ENCODE peak calls at places on chromosomes 13 and 19, in five cellular contexts. K, S, X, G and I are unnamed samples.

GRCh38 chr19:18135712-18136584 is 17.0 kb upstream of the PIK3R2 start:
- DNase-seq in K (no peak), X (no peak), G (no peak), S (no peak), I (no peak)

GRCh38 chr13:112680741-112681360 is 9.0 kb upstream of the ATP11A start:
- DNase-seq in X (peak), K (no peak), S (no peak), G (no peak), I (no peak)

GRCh38 chr19:2461751-2462634 is 5.2 kb upstream of the LMNB2 start:
- DNase-seq in K (no peak), X (peak), S (no peak), G (no peak), I (peak)

GRCh38 chr13:75372517-75372916 is 109.5 kb downstream of the TBC1D4 start:
- DNase-seq in S (no peak), X (no peak), G (no peak), K (no peak), I (no peak)

GRCh38 chr19:23321953-23322549 is 71.9 kb upstream of the ZNF724 start:
- DNase-seq in G (no peak), S (no peak), X (no peak), K (no peak), I (no peak)

GRCh38 chr13:39317284-39317683 is 279.0 kb downstream of the NHLRC3 start:
- DNase-seq in K (no peak), X (no peak), S (peak), G (no peak), I (peak)

GRCh38 chr13:44768775-44769578 is 192.8 kb upstream of the TSC22D1 start:
- DNase-seq in K (no peak), G (no peak), S (no peak), X (no peak), I (no peak)

GRCh38 chr13:38707433-38707832 is 20.6 kb downstream of the FREM2 start:
- DNase-seq in G (no peak), S (no peak), X (no peak), K (no peak), I (no peak)

GRCh38 chr19:7652061-7652641 is 15.2 kb downstream of the STXBP2 start:
- DNase-seq in X (peak), G (peak), S (peak), K (peak), I (peak)

GRCh38 chr19:53927745-53928144 is 18.7 kb downstream of the CACNG7 start:
- DNase-seq in K (no peak), S (peak), G (no peak), X (no peak), I (no peak)

GRCh38 chr19:5698635-5699422 is 8.7 kb downstream of the RPL36 start:
- DNase-seq in G (no peak), S (no peak), X (no peak), K (no peak), I (no peak)

GRCh38 chr13:39336207-39336606 is 266.8 kb downstream of the LHFPL6 start:
- DNase-seq in X (no peak), S (no peak), K (no peak), G (no peak), I (no peak)

GRCh38 chr13:73428137-73428536 is 369.3 kb downstream of the KLF5 start:
- DNase-seq in X (no peak), K (no peak), S (peak), G (no peak), I (no peak)

GRCh38 chr19:49597703-49597974 is 6.7 kb downstream of the PRR12 start:
- DNase-seq in X (no peak), S (no peak), G (no peak), K (no peak), I (no peak)
- H3K4me3 ChIP-seq in X (no peak), S (no peak), G (no peak), K (no peak), I (no peak)

DNA sequence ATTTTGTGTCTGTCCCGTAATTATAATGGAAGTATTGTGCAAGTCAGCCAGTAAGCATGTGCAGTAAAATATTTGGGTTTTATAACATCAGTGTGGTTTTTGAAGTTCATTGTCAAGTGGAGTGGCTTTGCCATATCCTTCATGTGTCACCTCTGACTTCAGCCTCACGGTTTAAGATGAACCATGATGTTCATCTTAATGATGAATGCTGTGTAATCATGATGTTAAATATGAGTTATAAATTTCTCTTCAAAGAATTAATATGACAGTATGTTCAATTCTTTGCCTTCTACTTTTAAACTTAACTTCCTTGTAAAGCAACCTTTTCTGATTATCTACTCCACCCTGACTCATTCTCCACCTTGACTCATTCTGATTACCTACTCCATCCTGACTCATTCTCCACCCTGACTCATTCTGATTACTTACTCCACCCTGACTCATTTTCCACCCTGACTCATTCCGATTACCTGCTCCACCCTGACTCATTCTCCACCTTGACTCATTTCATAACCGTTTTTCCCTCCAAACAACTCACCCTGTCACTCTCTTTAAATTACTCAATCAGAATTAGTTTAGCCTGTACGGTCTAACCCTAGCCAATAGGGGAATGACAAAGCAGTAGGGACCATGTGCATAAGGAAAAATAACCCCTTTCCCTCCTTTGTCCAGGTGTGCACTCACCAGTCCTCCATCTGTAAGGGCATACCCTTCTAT is 50.3 kb upstream of the ANKRD10 start:
- DNase-seq in G (no peak), X (no peak), S (no peak), K (no peak), I (no peak)
- H3K27ac ChIP-seq in G (no peak), X (no peak), S (peak), K (peak), I (no peak)

GRCh38 chr13:25046985-25047660 is 48.8 kb upstream of the PABPC3 start:
- DNase-seq in X (no peak), K (no peak), G (peak), S (peak), I (peak)
- H3K4me3 ChIP-seq in X (no peak), K (peak), G (peak), S (peak), I (no peak)

DNA sequence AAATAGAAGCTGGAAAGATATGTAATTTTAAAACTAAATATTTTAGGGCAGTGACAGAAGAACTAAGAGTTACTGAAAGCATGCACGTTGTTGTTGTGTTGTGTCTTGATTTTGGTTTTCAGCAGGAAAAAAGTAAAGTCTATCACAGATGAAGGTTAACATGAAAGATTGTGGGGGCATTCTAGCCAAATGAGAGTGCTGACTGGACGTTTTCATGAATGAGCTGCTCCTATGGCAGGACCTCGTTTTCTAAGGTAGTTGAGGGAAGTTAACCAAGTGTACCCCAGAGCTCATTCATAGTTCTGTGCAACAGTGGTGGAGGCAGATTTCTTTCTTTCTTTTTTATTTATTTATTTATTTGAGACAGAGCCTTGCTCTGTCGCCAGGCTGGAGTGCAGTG is 194.6 kb upstream of the IRS2 start:
- DNase-seq in G (no peak), X (no peak), K (no peak), S (no peak), I (no peak)
- H3K27ac ChIP-seq in G (no peak), X (no peak), K (no peak), S (no peak), I (no peak)

DNA sequence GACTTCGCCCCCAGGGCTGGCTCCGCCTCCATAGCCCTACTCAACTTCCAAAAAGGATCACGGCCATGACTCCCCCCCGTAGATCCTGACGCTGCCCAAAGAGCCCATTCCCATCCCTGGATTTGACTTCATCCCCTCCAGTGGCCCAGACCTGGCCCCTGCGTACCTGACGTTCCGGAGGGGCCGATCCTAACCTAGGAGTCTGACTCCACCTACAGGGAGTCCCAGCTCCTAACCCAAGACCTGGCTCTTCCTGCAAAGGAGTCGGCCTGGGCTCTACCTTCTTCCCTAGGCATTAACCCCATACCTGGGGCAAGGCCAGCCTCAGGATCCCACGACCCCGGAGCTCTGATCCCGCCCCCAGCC is 10.8 kb downstream of the STAP2 start:
- DNase-seq in X (no peak), G (no peak), K (no peak), S (no peak), I (no peak)
- H3K4me3 ChIP-seq in X (no peak), G (peak), K (peak), S (peak), I (peak)

DNA sequence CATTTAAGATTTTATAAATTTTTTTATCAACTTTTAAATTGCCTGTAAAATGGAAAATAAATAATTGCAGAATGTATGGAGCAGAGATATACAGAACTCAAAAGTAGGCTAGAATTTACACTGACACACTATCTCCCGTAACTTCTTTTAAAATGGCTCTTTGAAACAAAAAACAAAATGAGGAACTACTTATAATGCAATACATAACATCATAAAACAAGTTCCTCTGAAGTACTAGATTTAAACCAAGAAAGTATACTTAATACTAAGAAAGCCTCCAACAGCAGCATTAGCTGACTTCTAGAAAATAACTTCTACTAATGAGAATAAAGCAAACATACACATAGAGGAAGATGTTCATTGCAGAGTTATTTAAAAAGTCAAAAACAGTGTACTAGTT is 17.0 kb downstream of the RBM26 start:
- DNase-seq in S (no peak), K (no peak), G (no peak), X (no peak), I (no peak)
- H3K27ac ChIP-seq in S (no peak), K (no peak), G (no peak), X (no peak), I (no peak)

GRCh38 chr13:108212901-108213300 is 2.4 kb downstream of the LIG4 start:
- DNase-seq in K (no peak), G (no peak), S (no peak), X (no peak), I (no peak)

GRCh38 chr13:108213946-108214345 is 1.4 kb downstream of the LIG4 start:
- DNase-seq in X (no peak), K (no peak), S (no peak), G (no peak), I (no peak)

GRCh38 chr13:108218044-108218974 is at the start of gene ABHD13:
- DNase-seq in K (peak), G (peak), S (peak), X (peak), I (peak)

GRCh38 chr13:108215428-108215827 is at the start of gene LIG4:
- DNase-seq in K (peak), S (peak), G (peak), X (peak), I (peak)

GRCh38 chr13:108214511-108215383 is 589 bp downstream of the LIG4 start:
- DNase-seq in G (no peak), K (peak), X (peak), S (no peak), I (peak)
- H3K4me3 ChIP-seq in G (peak), K (peak), X (peak), S (peak), I (peak)

DNA sequence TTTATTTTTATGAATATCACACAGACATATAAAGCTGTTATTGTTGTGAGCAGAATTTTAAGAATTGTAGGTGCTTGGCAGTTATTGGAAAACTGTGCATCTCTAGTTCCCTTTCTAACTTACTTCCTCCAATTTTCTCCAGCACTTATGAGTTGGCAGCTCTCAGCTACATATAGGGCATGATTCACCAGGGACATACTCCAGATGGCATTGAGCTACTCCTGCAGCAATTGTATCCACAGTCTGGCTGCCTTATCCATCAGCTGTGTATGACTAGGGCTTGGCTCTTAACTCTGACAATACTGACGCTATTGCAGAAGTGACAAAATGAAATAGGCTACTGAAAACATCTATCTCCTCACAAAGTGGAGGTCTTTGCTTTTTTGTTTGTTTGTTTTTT is 276.7 kb downstream of the POU4F1 start:
- DNase-seq in K (no peak), S (no peak), X (no peak), G (no peak), I (no peak)
- H3K27ac ChIP-seq in K (no peak), S (no peak), X (no peak), G (no peak), I (no peak)

GRCh38 chr19:10271543-10272086 is 695 bp downstream of the ICAM1 start:
- DNase-seq in G (no peak), X (no peak), S (no peak), K (no peak), I (peak)
- H3K4me3 ChIP-seq in G (peak), X (no peak), S (peak), K (peak), I (peak)

GRCh38 chr13:106350208-106350607 is 185.3 kb downstream of the EFNB2 start:
- DNase-seq in G (no peak), X (no peak), K (no peak), S (no peak), I (no peak)

GRCh38 chr13:106344318-106344717 is 191.1 kb downstream of the EFNB2 start:
- DNase-seq in G (no peak), X (no peak), K (no peak), S (no peak), I (no peak)

GRCh38 chr13:106352850-106353249 is 182.6 kb downstream of the EFNB2 start:
- DNase-seq in S (no peak), X (no peak), G (no peak), K (no peak), I (no peak)

GRCh38 chr13:106348032-106348431 is 187.4 kb downstream of the EFNB2 start:
- DNase-seq in K (no peak), S (no peak), G (no peak), X (no peak), I (no peak)

GRCh38 chr13:106349080-106349841 is 186.2 kb downstream of the EFNB2 start:
- DNase-seq in G (peak), S (no peak), X (peak), K (no peak), I (no peak)
- H3K27ac ChIP-seq in G (no peak), S (no peak), X (no peak), K (peak), I (no peak)